ENCODE peak calls at places on chromosomes 5 and 9, in seven cellular contexts. One of them, this sample, is unnamed.

GRCh38 chr5:32320144-32320543 is 7.4 kb upstream of the MTMR12 start:
- DNase-seq in NCI-H1105 treated with DMSO at 0.1 percent for 48 hours: no peak
- DNase-seq in non-pigmented ciliary epithelial cell: no peak
- DNase-seq in transverse colon: no peak
- DNase-seq in gastrocnemius medialis: no peak
- DNase-seq in stimulated activated CD8-positive, alpha-beta memory T cell treated with anti-CD3 and anti-CD28 coated beads, Interleukin-15, amount 100 ng/mL, for 4 hours: no peak
- DNase-seq in activated effector memory CD4-positive, alpha-beta T cell treated with Interleukin-2 at 50 U/mL for 16 hours: no peak
- DNase-seq in this sample: no peak

GRCh38 chr9:15606667-15607472 is 54.0 kb downstream of the CCDC171 start:
- DNase-seq in NCI-H1105 treated with DMSO at 0.1 percent for 48 hours: peak; percentile 91
- DNase-seq in non-pigmented ciliary epithelial cell: no peak
- DNase-seq in transverse colon: no peak
- DNase-seq in gastrocnemius medialis: no peak
- DNase-seq in stimulated activated CD8-positive, alpha-beta memory T cell treated with anti-CD3 and anti-CD28 coated beads, Interleukin-15, amount 100 ng/mL, for 4 hours: no peak
- DNase-seq in activated effector memory CD4-positive, alpha-beta T cell treated with Interleukin-2 at 50 U/mL for 16 hours: no peak
- DNase-seq in this sample: no peak

GRCh38 chr9:98997580-98997979 is 53.9 kb downstream of the COL15A1 start:
- DNase-seq in NCI-H1105 treated with DMSO at 0.1 percent for 48 hours: no peak
- DNase-seq in non-pigmented ciliary epithelial cell: no peak
- DNase-seq in transverse colon: no peak
- DNase-seq in gastrocnemius medialis: no peak
- DNase-seq in stimulated activated CD8-positive, alpha-beta memory T cell treated with anti-CD3 and anti-CD28 coated beads, Interleukin-15, amount 100 ng/mL, for 4 hours: no peak
- DNase-seq in activated effector memory CD4-positive, alpha-beta T cell treated with Interleukin-2 at 50 U/mL for 16 hours: no peak
- DNase-seq in this sample: no peak

GRCh38 chr5:177431317-177432142 is 5.1 kb downstream of the GRK6 start:
- DNase-seq in NCI-H1105 treated with DMSO at 0.1 percent for 48 hours: no peak
- DNase-seq in non-pigmented ciliary epithelial cell: no peak
- DNase-seq in transverse colon: peak; percentile 82
- DNase-seq in gastrocnemius medialis: peak; percentile 29
- DNase-seq in stimulated activated CD8-positive, alpha-beta memory T cell treated with anti-CD3 and anti-CD28 coated beads, Interleukin-15, amount 100 ng/mL, for 4 hours: no peak
- DNase-seq in activated effector memory CD4-positive, alpha-beta T cell treated with Interleukin-2 at 50 U/mL for 16 hours: peak; percentile 73
- DNase-seq in this sample: no peak

GRCh38 chr5:56302027-56302426 is 68.9 kb upstream of the ANKRD55 start:
- DNase-seq in NCI-H1105 treated with DMSO at 0.1 percent for 48 hours: no peak
- DNase-seq in non-pigmented ciliary epithelial cell: no peak
- DNase-seq in transverse colon: no peak
- DNase-seq in gastrocnemius medialis: no peak
- DNase-seq in stimulated activated CD8-positive, alpha-beta memory T cell treated with anti-CD3 and anti-CD28 coated beads, Interleukin-15, amount 100 ng/mL, for 4 hours: no peak
- DNase-seq in activated effector memory CD4-positive, alpha-beta T cell treated with Interleukin-2 at 50 U/mL for 16 hours: no peak
- DNase-seq in this sample: no peak

GRCh38 chr9:83013867-83014605 is 48.9 kb downstream of the RASEF start:
- DNase-seq in NCI-H1105 treated with DMSO at 0.1 percent for 48 hours: no peak
- DNase-seq in non-pigmented ciliary epithelial cell: peak; percentile 73
- DNase-seq in transverse colon: no peak
- DNase-seq in gastrocnemius medialis: no peak
- DNase-seq in stimulated activated CD8-positive, alpha-beta memory T cell treated with anti-CD3 and anti-CD28 coated beads, Interleukin-15, amount 100 ng/mL, for 4 hours: no peak
- DNase-seq in activated effector memory CD4-positive, alpha-beta T cell treated with Interleukin-2 at 50 U/mL for 16 hours: no peak
- DNase-seq in this sample: peak; percentile 39

GRCh38 chr9:130933114-130934046 is 5.7 kb downstream of the FIBCD1 start:
- DNase-seq in NCI-H1105 treated with DMSO at 0.1 percent for 48 hours: no peak
- DNase-seq in non-pigmented ciliary epithelial cell: no peak
- DNase-seq in transverse colon: no peak
- DNase-seq in gastrocnemius medialis: no peak
- DNase-seq in stimulated activated CD8-positive, alpha-beta memory T cell treated with anti-CD3 and anti-CD28 coated beads, Interleukin-15, amount 100 ng/mL, for 4 hours: no peak
- DNase-seq in activated effector memory CD4-positive, alpha-beta T cell treated with Interleukin-2 at 50 U/mL for 16 hours: no peak
- DNase-seq in this sample: no peak

GRCh38 chr5:57412010-57412409 is 70.6 kb downstream of the ACTBL2 start:
- DNase-seq in NCI-H1105 treated with DMSO at 0.1 percent for 48 hours: no peak
- DNase-seq in non-pigmented ciliary epithelial cell: no peak
- DNase-seq in transverse colon: no peak
- DNase-seq in gastrocnemius medialis: no peak
- DNase-seq in stimulated activated CD8-positive, alpha-beta memory T cell treated with anti-CD3 and anti-CD28 coated beads, Interleukin-15, amount 100 ng/mL, for 4 hours: no peak
- DNase-seq in activated effector memory CD4-positive, alpha-beta T cell treated with Interleukin-2 at 50 U/mL for 16 hours: no peak
- DNase-seq in this sample: no peak

GRCh38 chr9:94772654-94773303 is 46.3 kb downstream of the AOPEP start:
- DNase-seq in NCI-H1105 treated with DMSO at 0.1 percent for 48 hours: peak; percentile 94
- DNase-seq in non-pigmented ciliary epithelial cell: no peak
- DNase-seq in transverse colon: no peak
- DNase-seq in gastrocnemius medialis: no peak
- DNase-seq in stimulated activated CD8-positive, alpha-beta memory T cell treated with anti-CD3 and anti-CD28 coated beads, Interleukin-15, amount 100 ng/mL, for 4 hours: no peak
- DNase-seq in activated effector memory CD4-positive, alpha-beta T cell treated with Interleukin-2 at 50 U/mL for 16 hours: no peak
- DNase-seq in this sample: no peak

GRCh38 chr9:129384138-129384886 is 206.3 kb upstream of the IER5L start:
- DNase-seq in NCI-H1105 treated with DMSO at 0.1 percent for 48 hours: no peak
- DNase-seq in non-pigmented ciliary epithelial cell: no peak
- DNase-seq in transverse colon: no peak
- DNase-seq in gastrocnemius medialis: no peak
- DNase-seq in stimulated activated CD8-positive, alpha-beta memory T cell treated with anti-CD3 and anti-CD28 coated beads, Interleukin-15, amount 100 ng/mL, for 4 hours: no peak
- DNase-seq in activated effector memory CD4-positive, alpha-beta T cell treated with Interleukin-2 at 50 U/mL for 16 hours: no peak
- DNase-seq in this sample: no peak

GRCh38 chr5:132498686-132499271 is 8.2 kb upstream of the IRF1 start:
- DNase-seq in NCI-H1105 treated with DMSO at 0.1 percent for 48 hours: no peak
- DNase-seq in non-pigmented ciliary epithelial cell: no peak
- DNase-seq in transverse colon: no peak
- DNase-seq in gastrocnemius medialis: no peak
- DNase-seq in stimulated activated CD8-positive, alpha-beta memory T cell treated with anti-CD3 and anti-CD28 coated beads, Interleukin-15, amount 100 ng/mL, for 4 hours: no peak
- DNase-seq in activated effector memory CD4-positive, alpha-beta T cell treated with Interleukin-2 at 50 U/mL for 16 hours: no peak
- DNase-seq in this sample: no peak

GRCh38 chr9:125374443-125375309 is 113.0 kb downstream of the GAPVD1 start:
- DNase-seq in NCI-H1105 treated with DMSO at 0.1 percent for 48 hours: peak; percentile 78
- DNase-seq in non-pigmented ciliary epithelial cell: peak; percentile 37
- DNase-seq in transverse colon: peak; percentile 59
- DNase-seq in gastrocnemius medialis: peak; percentile 40
- DNase-seq in stimulated activated CD8-positive, alpha-beta memory T cell treated with anti-CD3 and anti-CD28 coated beads, Interleukin-15, amount 100 ng/mL, for 4 hours: peak; percentile 15
- DNase-seq in activated effector memory CD4-positive, alpha-beta T cell treated with Interleukin-2 at 50 U/mL for 16 hours: peak; percentile 37
- DNase-seq in this sample: no peak

GRCh38 chr5:12242960-12243888 is 339.0 kb upstream of the CTNND2 start:
- DNase-seq in NCI-H1105 treated with DMSO at 0.1 percent for 48 hours: no peak
- DNase-seq in non-pigmented ciliary epithelial cell: no peak
- DNase-seq in transverse colon: no peak
- DNase-seq in gastrocnemius medialis: no peak
- DNase-seq in stimulated activated CD8-positive, alpha-beta memory T cell treated with anti-CD3 and anti-CD28 coated beads, Interleukin-15, amount 100 ng/mL, for 4 hours: no peak
- DNase-seq in activated effector memory CD4-positive, alpha-beta T cell treated with Interleukin-2 at 50 U/mL for 16 hours: no peak
- DNase-seq in this sample: no peak

GRCh38 chr9:124477211-124478013 is 27.2 kb downstream of the ADGRD2 start:
- DNase-seq in NCI-H1105 treated with DMSO at 0.1 percent for 48 hours: peak; percentile 61
- DNase-seq in non-pigmented ciliary epithelial cell: no peak
- DNase-seq in transverse colon: no peak
- DNase-seq in gastrocnemius medialis: no peak
- DNase-seq in stimulated activated CD8-positive, alpha-beta memory T cell treated with anti-CD3 and anti-CD28 coated beads, Interleukin-15, amount 100 ng/mL, for 4 hours: no peak
- DNase-seq in activated effector memory CD4-positive, alpha-beta T cell treated with Interleukin-2 at 50 U/mL for 16 hours: no peak
- DNase-seq in this sample: no peak

GRCh38 chr5:131990716-131991115 is 20.7 kb downstream of the ACSL6 start:
- DNase-seq in NCI-H1105 treated with DMSO at 0.1 percent for 48 hours: no peak
- DNase-seq in non-pigmented ciliary epithelial cell: no peak
- DNase-seq in transverse colon: no peak
- DNase-seq in gastrocnemius medialis: peak; percentile 5
- DNase-seq in stimulated activated CD8-positive, alpha-beta memory T cell treated with anti-CD3 and anti-CD28 coated beads, Interleukin-15, amount 100 ng/mL, for 4 hours: no peak
- DNase-seq in activated effector memory CD4-positive, alpha-beta T cell treated with Interleukin-2 at 50 U/mL for 16 hours: no peak
- DNase-seq in this sample: no peak

GRCh38 chr5:68740204-68740910 is 353.5 kb upstream of the SLC30A5 start:
- DNase-seq in NCI-H1105 treated with DMSO at 0.1 percent for 48 hours: no peak
- DNase-seq in non-pigmented ciliary epithelial cell: no peak
- DNase-seq in transverse colon: no peak
- DNase-seq in gastrocnemius medialis: no peak
- DNase-seq in stimulated activated CD8-positive, alpha-beta memory T cell treated with anti-CD3 and anti-CD28 coated beads, Interleukin-15, amount 100 ng/mL, for 4 hours: no peak
- DNase-seq in activated effector memory CD4-positive, alpha-beta T cell treated with Interleukin-2 at 50 U/mL for 16 hours: no peak
- DNase-seq in this sample: peak; percentile 54

GRCh38 chr9:101580076-101580475 is 14.7 kb downstream of the PPP3R2 start:
- DNase-seq in NCI-H1105 treated with DMSO at 0.1 percent for 48 hours: no peak
- DNase-seq in non-pigmented ciliary epithelial cell: no peak
- DNase-seq in transverse colon: no peak
- DNase-seq in gastrocnemius medialis: no peak
- DNase-seq in stimulated activated CD8-positive, alpha-beta memory T cell treated with anti-CD3 and anti-CD28 coated beads, Interleukin-15, amount 100 ng/mL, for 4 hours: no peak
- DNase-seq in activated effector memory CD4-positive, alpha-beta T cell treated with Interleukin-2 at 50 U/mL for 16 hours: no peak
- DNase-seq in this sample: no peak

GRCh38 chr5:150302301-150303069 is at the start of gene ARSI:
- DNase-seq in NCI-H1105 treated with DMSO at 0.1 percent for 48 hours: no peak
- DNase-seq in non-pigmented ciliary epithelial cell: no peak
- DNase-seq in transverse colon: peak; percentile 40
- DNase-seq in gastrocnemius medialis: no peak
- DNase-seq in stimulated activated CD8-positive, alpha-beta memory T cell treated with anti-CD3 and anti-CD28 coated beads, Interleukin-15, amount 100 ng/mL, for 4 hours: no peak
- DNase-seq in activated effector memory CD4-positive, alpha-beta T cell treated with Interleukin-2 at 50 U/mL for 16 hours: no peak
- DNase-seq in this sample: peak; percentile 78

GRCh38 chr5:12316812-12317211 is 412.6 kb upstream of the CTNND2 start:
- DNase-seq in NCI-H1105 treated with DMSO at 0.1 percent for 48 hours: no peak
- DNase-seq in non-pigmented ciliary epithelial cell: no peak
- DNase-seq in transverse colon: no peak
- DNase-seq in gastrocnemius medialis: no peak
- DNase-seq in stimulated activated CD8-positive, alpha-beta memory T cell treated with anti-CD3 and anti-CD28 coated beads, Interleukin-15, amount 100 ng/mL, for 4 hours: no peak
- DNase-seq in activated effector memory CD4-positive, alpha-beta T cell treated with Interleukin-2 at 50 U/mL for 16 hours: no peak
- DNase-seq in this sample: no peak

This sample was measured in retinal pigment epithelial cell.